ENCODE peak calls at places on chromosomes 2 and 18, in six cellular contexts. M is H9, A is HepG2, V is IMR-90, O is A549, Z is neural progenitor cell. R is an unnamed sample. For H3K4me1, the result is how much of the 10 kb centered on the place peaks cover.

GRCh38 chr18:55863876-55864275 is 275.9 kb upstream of the TCF4 start:
- DNase-seq in M (no peak), A (no peak), V (peak), O (no peak), Z (no peak), R (no peak)

GRCh38 chr2:231613054-231613654 is 20.5 kb downstream of the TEX44 start:
- DNase-seq in M (no peak), A (peak), V (no peak), O (no peak), Z (no peak), R (no peak)

GRCh38 chr2:240759454-240759853 is 60.6 kb downstream of the KIF1A start:
- DNase-seq in M (no peak), A (no peak), V (no peak), O (no peak), Z (no peak), R (no peak)

GRCh38 chr18:59735269-59735860 is 38.1 kb upstream of the CCBE1 start:
- DNase-seq in M (no peak), A (no peak), V (no peak), O (no peak), Z (no peak), R (no peak)

GRCh38 chr2:80050246-80050645 is 254.3 kb downstream of the LRRTM1 start:
- DNase-seq in M (no peak), A (no peak), V (peak), O (no peak), Z (no peak), R (no peak)

GRCh38 chr2:18473241-18473841 is 87.1 kb downstream of the RDH14 start:
- DNase-seq in M (no peak), A (no peak), V (peak), O (no peak), Z (no peak), R (no peak)

GRCh38 chr2:235505210-235505741 is 11.4 kb downstream of the AGAP1 start:
- DNase-seq in M (peak), A (peak), V (no peak), O (no peak), Z (peak), R (peak)

GRCh38 chr2:160574472-160575140 is 81.0 kb upstream of the RBMS1 start:
- DNase-seq in M (no peak), A (no peak), V (peak), O (no peak), Z (no peak), R (no peak)

GRCh38 chr2:84854835-84855234 is 26.0 kb downstream of the TRABD2A start:
- DNase-seq in M (no peak), A (no peak), V (no peak), O (no peak), Z (no peak), R (no peak)

GRCh38 chr2:232537499-232537898 is 2.0 kb upstream of the CHRNG start:
- DNase-seq in M (no peak), A (no peak), V (no peak), O (no peak), Z (no peak), R (peak)

GRCh38 chr2:98702127-98702802 is 28.7 kb downstream of the MGAT4A start:
- DNase-seq in M (no peak), A (peak), V (no peak), O (no peak), Z (no peak), R (peak)

GRCh38 chr2:30756051-30756719 is 51.1 kb downstream of the CAPN13 start:
- DNase-seq in M (no peak), A (peak), V (no peak), O (no peak), Z (no peak), R (no peak)

GRCh38 chr2:75200140-75200985 is 1.0 kb upstream of the TACR1 start:
- DNase-seq in M (peak), A (no peak), V (peak), O (peak), Z (peak), R (peak)

GRCh38 chr2:120319686-120320317 is 26.1 kb upstream of the INHBB start:
- DNase-seq in M (no peak), A (no peak), V (no peak), O (no peak), Z (no peak), R (no peak)

GRCh38 chr2:121498731-121499130 is 31.9 kb upstream of the RNU4ATAC start:
- DNase-seq in M (no peak), A (no peak), V (no peak), O (no peak), Z (no peak), R (no peak)

GRCh38 chr2:118826093-118826492 is 21.4 kb downstream of the EN1 start:
- DNase-seq in M (no peak), A (no peak), V (no peak), O (no peak), Z (no peak), R (no peak)

GRCh38 chr2:112962308-112963175 is 15.3 kb upstream of the IL36G start:
- DNase-seq in M (no peak), A (no peak), V (no peak), O (no peak), Z (no peak), R (no peak)

GRCh38 chr2:221203846-221204245 is 368.3 kb downstream of the EPHA4 start:
- DNase-seq in M (no peak), A (no peak), V (no peak), O (no peak), Z (no peak), R (no peak)

GRCh38 chr2:144827404-144827803 is 307.5 kb upstream of the ZEB2 start:
- DNase-seq in M (no peak), A (no peak), V (no peak), O (no peak), Z (no peak), R (no peak)

GRCh38 chr2:180840641-180841040 is 139.8 kb upstream of the UBE2E3 start:
- DNase-seq in M (no peak), A (no peak), V (no peak), O (no peak), Z (no peak), R (no peak)

GRCh38 chr2:88658890-88659881 is 31.9 kb upstream of the EIF2AK3 start:
- DNase-seq in M (peak), A (peak), V (peak), O (no peak), Z (no peak), R (no peak)

GRCh38 chr2:237060518-237061312 is 25.0 kb upstream of the COPS8 start:
- DNase-seq in M (peak), A (peak), V (peak), O (peak), Z (peak), R (no peak)

GRCh38 chr18:12408247-12408869 is 629 bp downstream of the PRELID3A start:
- DNase-seq in M (no peak), A (no peak), V (no peak), O (no peak), Z (no peak), R (no peak)

GRCh38 chr18:80247403-80247916 is at the start of gene PARD6G:
- DNase-seq in M (peak), A (peak), V (peak), O (peak), Z (peak), R (peak)

GRCh38 chr18:48300463-48300961 is 108.7 kb downstream of the ZBTB7C start:
- DNase-seq in M (peak), A (no peak), V (no peak), O (no peak), Z (peak), R (no peak)

GRCh38 chr2:217090024-217090473 is 230.2 kb upstream of the TNP1 start:
- DNase-seq in M (no peak), A (no peak), V (peak), O (no peak), Z (no peak), R (no peak)

GRCh38 chr2:181456660-181457120 is 496 bp upstream of the ITGA4 start:
- DNase-seq in M (peak), A (no peak), V (peak), O (no peak), Z (peak), R (peak)

GRCh38 chr2:236568068-236568921 is 1.3 kb upstream of the ACKR3 start:
- DNase-seq in M (no peak), A (no peak), V (no peak), O (no peak), Z (peak), R (peak)

GRCh38 chr18:59902180-59902992 is 2.6 kb downstream of the PMAIP1 start:
- DNase-seq in M (no peak), A (no peak), V (peak), O (no peak), Z (no peak), R (no peak)

GRCh38 chr2:191486584-191487320 is 191.2 kb upstream of the NABP1 start:
- DNase-seq in M (no peak), A (no peak), V (peak), O (no peak), Z (no peak), R (no peak)

GRCh38 chr2:235827585-235827992 is 333.7 kb downstream of the AGAP1 start:
- DNase-seq in M (no peak), A (no peak), V (no peak), O (peak), Z (no peak), R (no peak)

GRCh38 chr2:192029089-192029488 is 165.6 kb downstream of the TMEFF2 start:
- DNase-seq in M (peak), A (no peak), V (peak), O (no peak), Z (peak), R (no peak)

GRCh38 chr2:29799628-29800027 is 121.8 kb downstream of the ALK start:
- DNase-seq in M (no peak), A (no peak), V (no peak), O (no peak), Z (no peak), R (no peak)

GRCh38 chr18:47873625-47874024 is 56.8 kb downstream of the SMAD2 start:
- DNase-seq in M (no peak), A (no peak), V (no peak), O (no peak), Z (no peak), R (no peak)

GRCh38 chr2:38394041-38394440 is 17.0 kb upstream of the ATL2 start:
- DNase-seq in M (no peak), A (no peak), V (no peak), O (no peak), Z (no peak), R (no peak)

GRCh38 chr2:224359569-224359968 is 42.3 kb downstream of the FAM124B start:
- DNase-seq in M (peak), A (peak), V (no peak), O (no peak), Z (peak), R (no peak)

GRCh38 chr18:76391746-76392145 is 103.3 kb downstream of the ZNF516 start:
- DNase-seq in M (no peak), A (no peak), V (no peak), O (no peak), Z (no peak), R (peak)
- H3K4me1 ChIP-seq in M (under half), A (under half), V (under half), O (under half), Z (under half), R (under half)

GRCh38 chr2:233691443-233692433 is 952 bp upstream of the UGT1A6 start:
- DNase-seq in M (no peak), A (no peak), V (no peak), O (no peak), Z (no peak), R (no peak)
- H3K27ac ChIP-seq in M (no peak), A (no peak), V (no peak), O (peak), Z (no peak), R (peak)

DNA sequence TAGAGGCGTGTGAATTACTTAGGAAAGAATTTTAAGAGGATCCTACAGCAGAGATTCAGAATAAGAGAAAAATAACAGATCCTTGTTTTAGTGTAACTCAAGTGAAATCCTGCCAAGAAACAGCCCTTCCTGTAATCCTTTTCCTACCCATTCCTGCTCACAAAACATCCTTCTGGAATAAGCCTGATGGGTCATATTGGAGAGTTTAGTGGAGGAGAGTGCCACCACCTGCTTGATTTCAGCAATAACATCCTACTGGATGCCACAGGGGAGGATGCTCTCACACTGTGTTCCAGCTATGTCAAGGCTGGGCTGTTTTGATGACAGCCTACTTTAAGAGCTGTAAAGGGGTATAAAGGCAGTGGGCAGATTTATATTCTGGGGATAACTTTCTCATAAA is 54.8 kb upstream of the CCDC178 start:
- DNase-seq in M (peak), A (peak), V (peak), O (no peak), Z (peak), R (no peak)
- TF ChIP-seq CTCF in M (peak), A (peak), V (peak), O (no peak), Z (peak), R (peak)

GRCh38 chr2:186299610-186300009 is 186.4 kb upstream of the ZC3H15 start:
- DNase-seq in M (no peak), A (no peak), V (no peak), O (no peak), Z (no peak), R (no peak)
- H3K4me1 ChIP-seq in M (under half), A (under half), V (under half), O (under half), Z (under half), R (under half)